ENCODE peak calls at places on chromosome 19, in six cellular contexts. Q is AG04450, L is ovary, I is epithelial cell of esophagus, Z is WERI-Rb-1, T is GM12865. E is an unnamed sample.

GRCh38 chr19:51439021-51439465 is 19.2 kb downstream of the SIGLEC8 start:
- DNase-seq in Z (peak), Q (no peak), I (peak), L (no peak), T (peak), E (no peak)

GRCh38 chr19:40583283-40583682 is 6.6 kb downstream of the SHKBP1 start:
- DNase-seq in L (no peak), I (no peak), T (no peak), Q (no peak), Z (no peak), E (no peak)

GRCh38 chr19:45564131-45564780 is 20.3 kb downstream of the OPA3 start:
- DNase-seq in T (peak), L (no peak), Q (no peak), Z (peak), I (no peak), E (no peak)

GRCh38 chr19:4456843-4457653 is 546 bp downstream of the UBXN6 start:
- DNase-seq in Z (peak), T (peak), Q (no peak), I (peak), L (peak), E (no peak)

GRCh38 chr19:8585894-8586750 is 8.9 kb upstream of the MYO1F start:
- DNase-seq in Q (no peak), I (no peak), L (no peak), T (peak), Z (peak), E (no peak)

GRCh38 chr19:27764186-27764804 is 1448.7 kb downstream of the UQCRFS1 start:
- DNase-seq in L (no peak), I (no peak), Q (no peak), T (no peak), Z (no peak), E (no peak)

GRCh38 chr19:31214086-31214485 is 135.2 kb downstream of the TSHZ3 start:
- DNase-seq in L (no peak), I (peak), Z (no peak), T (no peak), Q (peak), E (peak)

GRCh38 chr19:15536350-15536749 is 28.0 kb downstream of the CYP4F22 start:
- DNase-seq in I (no peak), Q (no peak), L (no peak), T (no peak), Z (no peak), E (no peak)

GRCh38 chr19:35084078-35084762 is 31.4 kb upstream of the FXYD3 start:
- DNase-seq in Z (no peak), L (no peak), I (no peak), T (no peak), Q (no peak), E (no peak)

GRCh38 chr19:1171755-1172352 is 2.2 kb downstream of the SBNO2 start:
- DNase-seq in Z (no peak), I (peak), L (peak), T (no peak), Q (no peak), E (no peak)

GRCh38 chr19:38488096-38488495 is 54.6 kb downstream of the RYR1 start:
- DNase-seq in Q (no peak), T (no peak), L (no peak), Z (no peak), I (no peak), E (no peak)

GRCh38 chr19:39223703-39224279 is 19.7 kb upstream of the SYCN start:
- DNase-seq in L (no peak), T (no peak), Q (no peak), I (peak), Z (no peak), E (no peak)

GRCh38 chr19:35248310-35249145 is at the start of gene LSR:
- DNase-seq in Z (peak), Q (no peak), L (peak), I (peak), T (peak), E (no peak)

DNA sequence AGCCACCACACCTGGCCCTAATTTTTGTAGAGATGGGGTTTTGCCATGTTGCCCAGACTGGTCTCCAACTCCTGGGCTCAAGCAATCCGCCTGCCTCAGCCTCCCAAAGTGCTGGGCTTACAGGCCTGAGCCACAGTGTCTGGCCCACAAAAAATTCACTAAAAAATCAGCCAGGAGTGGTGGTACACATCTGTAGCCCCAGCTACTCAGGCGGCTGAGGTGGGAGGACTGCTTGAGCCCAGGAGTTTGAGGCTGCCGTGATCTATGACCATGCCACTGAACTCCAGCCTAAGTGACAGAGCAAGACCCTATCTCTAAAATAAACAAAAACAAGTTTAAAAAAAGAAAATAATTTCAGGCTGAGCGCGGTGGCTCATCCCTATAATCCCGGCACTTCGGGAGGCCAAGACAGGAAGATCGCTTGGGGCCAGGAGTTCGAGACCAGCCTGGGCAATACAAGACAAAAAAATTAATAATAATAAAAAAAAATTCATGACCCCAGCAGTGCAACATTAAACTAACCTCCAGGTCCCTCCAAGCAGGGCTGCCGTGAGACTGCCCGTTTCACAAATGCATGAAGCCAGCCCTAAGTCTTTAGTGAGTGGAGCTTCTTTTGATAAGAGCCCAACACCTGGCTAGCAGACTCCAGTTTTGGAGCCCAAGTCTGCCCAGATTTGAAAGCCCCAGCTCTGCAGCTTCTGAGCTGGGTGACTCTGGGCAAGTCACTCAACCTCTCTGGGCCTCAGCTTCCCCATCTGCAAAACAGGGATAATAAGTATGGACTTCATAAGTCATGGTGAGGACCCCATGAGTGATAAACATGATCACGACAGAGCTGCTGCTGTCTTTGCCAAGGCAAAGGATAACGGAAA is 38.6 kb upstream of the NANOS3 start:
- DNase-seq in Q (no peak), L (no peak), I (no peak), Z (no peak), T (no peak), E (no peak)
- H3K4me3 ChIP-seq in Q (peak), L (peak), I (peak), Z (no peak), T (peak), E (peak)

DNA sequence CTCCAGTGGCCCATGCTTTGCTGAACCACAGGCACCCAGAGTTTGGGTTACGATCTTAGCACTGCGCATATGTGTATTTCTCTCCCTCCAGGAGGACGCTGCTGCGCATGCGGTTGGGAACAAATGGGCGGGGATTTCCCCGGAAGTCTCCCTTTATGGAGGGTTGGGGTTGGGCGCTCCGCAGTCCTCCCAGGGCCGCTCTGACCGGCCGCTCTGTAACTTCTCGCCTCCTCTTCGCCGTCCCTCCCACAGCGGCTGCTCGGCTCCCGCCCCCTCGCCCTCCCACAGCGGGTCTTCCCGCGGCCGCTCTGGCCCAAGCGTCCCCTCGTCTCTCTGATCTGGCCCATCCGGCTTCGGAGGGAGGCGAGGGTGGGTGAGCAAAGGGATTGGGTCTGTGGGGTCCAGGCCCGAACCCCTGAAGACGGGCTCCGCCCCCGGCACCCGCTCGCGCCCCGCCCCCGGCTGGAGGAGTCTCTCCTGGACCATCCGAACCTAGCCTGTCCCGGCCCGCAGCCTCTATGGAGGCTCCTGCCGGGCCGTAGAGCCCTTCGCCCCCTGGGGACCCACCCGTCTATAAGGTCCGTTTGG is at the start of gene MEGF8:
- DNase-seq in Z (peak), I (peak), T (peak), L (peak), Q (peak), E (peak)
- TF ChIP-seq CTCF in Z (peak), I (peak), T (peak), L (no peak), Q (peak), E (peak)

GRCh38 chr19:2495651-2496316 is 19.9 kb downstream of the GADD45B start:
- DNase-seq in I (no peak), L (peak), Z (no peak), T (no peak), Q (no peak), E (no peak)
- H3K4me3 ChIP-seq in I (no peak), L (peak), Z (no peak), T (no peak), Q (no peak), E (peak)

GRCh38 chr19:18322318-18322758 is 538 bp downstream of the LSM4 start:
- DNase-seq in Q (no peak), Z (peak), I (peak), T (peak), L (no peak), E (no peak)
- TF ChIP-seq CTCF in Q (peak), Z (peak), I (peak), T (peak), L (no peak), E (peak)

DNA sequence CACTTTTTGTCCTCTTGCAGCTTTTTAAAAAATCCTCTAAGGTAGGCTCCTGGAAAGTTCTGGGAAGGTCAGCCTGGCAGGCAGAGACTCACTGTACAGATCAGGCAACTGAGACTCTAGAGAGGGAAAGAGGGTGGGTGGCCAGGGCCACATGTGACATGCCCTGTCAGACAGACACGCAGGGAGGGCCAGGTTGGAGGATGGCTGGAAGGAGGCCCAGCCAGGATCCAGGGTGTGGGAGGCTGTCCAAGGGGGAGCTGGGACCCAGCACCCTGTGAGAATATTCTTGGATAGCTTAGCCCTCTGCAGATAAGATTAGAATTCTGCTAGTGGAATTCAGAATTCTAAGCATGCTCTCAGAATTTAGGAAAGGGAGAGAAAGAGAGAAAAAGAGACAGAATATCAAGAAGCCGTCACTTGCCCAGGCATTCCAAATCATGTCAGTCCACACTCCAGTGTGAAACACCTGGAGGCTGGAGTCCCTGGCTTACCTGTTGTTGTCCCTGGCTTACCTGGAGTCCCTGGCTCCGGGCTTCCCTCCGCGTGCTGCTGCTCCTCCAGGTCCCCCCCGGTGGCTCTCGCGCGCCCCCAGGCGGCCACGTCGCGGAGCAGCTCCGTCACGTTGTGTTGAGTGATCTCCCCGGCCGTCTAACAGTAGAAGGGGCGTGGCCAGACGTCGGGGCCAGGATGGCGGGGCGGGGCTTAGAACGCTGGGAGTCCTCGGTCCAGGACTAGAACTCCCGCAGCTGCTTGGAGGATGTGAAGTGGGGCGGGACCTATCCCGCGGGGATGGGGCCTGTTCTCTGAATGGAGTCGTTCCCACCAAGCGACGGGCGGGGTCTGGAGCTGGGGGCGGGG is 2.8 kb upstream of the TNNI3 start:
- DNase-seq in Z (peak), Q (no peak), T (peak), L (peak), I (peak), E (no peak)
- H3K4me3 ChIP-seq in Z (peak), Q (no peak), T (no peak), L (no peak), I (no peak), E (no peak)

GRCh38 chr19:2610637-2611482 is 91.6 kb downstream of the GNG7 start:
- DNase-seq in T (peak), I (peak), Q (peak), L (peak), Z (peak), E (no peak)
- TF ChIP-seq CTCF in T (peak), I (peak), Q (peak), L (peak), Z (peak), E (peak)

DNA sequence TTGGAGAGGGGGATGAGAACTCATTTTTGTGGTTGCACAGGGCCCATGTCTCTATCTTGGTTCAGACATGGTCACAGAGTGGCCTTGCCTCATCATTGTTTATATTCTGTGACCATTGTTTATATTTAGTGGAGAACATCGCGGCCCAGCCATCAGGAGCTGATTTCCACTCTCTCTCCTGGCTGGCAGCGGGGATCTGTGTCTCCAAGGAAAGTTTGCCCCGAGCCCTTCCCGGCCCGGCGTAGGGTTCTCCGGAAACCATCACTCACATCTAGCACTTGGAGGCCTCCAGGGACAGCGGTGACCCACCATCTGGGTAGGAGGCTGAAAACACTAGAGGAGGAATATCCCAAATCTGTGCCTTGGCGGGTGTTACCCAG is 822 bp upstream of the ZNF358 start:
- DNase-seq in Q (no peak), T (no peak), L (peak), Z (no peak), I (no peak), E (no peak)
- H3K4me3 ChIP-seq in Q (peak), T (no peak), L (peak), Z (no peak), I (no peak), E (peak)

GRCh38 chr19:6238256-6238642 is 41.5 kb downstream of the MLLT1 start:
- DNase-seq in T (no peak), I (no peak), L (no peak), Q (no peak), Z (no peak), E (no peak)
- TF ChIP-seq CTCF in T (no peak), I (no peak), L (no peak), Q (no peak), Z (no peak), E (no peak)

GRCh38 chr19:23762548-23762883 is 3.8 kb upstream of the ZNF681 start:
- DNase-seq in Q (no peak), Z (no peak), L (no peak), I (no peak), T (no peak), E (no peak)
- H3K4me3 ChIP-seq in Q (peak), Z (no peak), L (peak), I (peak), T (no peak), E (peak)